ENCODE peak calls at places on chromosomes 6 and 20, in ten cellular contexts. O, I, Z, E, K, W, V, P, A and U are unnamed samples.

GRCh38 chr6:1082040-1082935 is 229.6 kb upstream of the FOXQ1 start:
- DNase-seq in K (no peak), I (no peak), V (no peak), A (no peak), O (no peak), P (no peak), E (no peak), Z (no peak), W (peak), U (no peak)

GRCh38 chr20:32018269-32019155 is 8.3 kb downstream of the CCM2L start:
- DNase-seq in I (peak), E (no peak), O (peak), W (peak), Z (peak), A (no peak), K (peak), V (peak), P (peak), U (peak)

GRCh38 chr20:57414867-57415592 is 23.8 kb downstream of the RBM38 start:
- DNase-seq in A (no peak), E (no peak), W (no peak), K (no peak), V (no peak), Z (peak), O (no peak), P (no peak), I (no peak), U (no peak)

GRCh38 chr6:111565316-111566221 is 40.1 kb downstream of the TRAF3IP2 start:
- DNase-seq in E (no peak), V (no peak), I (no peak), O (no peak), P (peak), A (no peak), W (no peak), K (no peak), Z (no peak), U (peak)

GRCh38 chr6:113813207-113813606 is 43.9 kb upstream of the MARCKS start:
- DNase-seq in K (no peak), O (no peak), V (no peak), E (no peak), A (no peak), Z (no peak), P (no peak), I (no peak), W (no peak), U (no peak)

GRCh38 chr6:97053643-97054411 is 129.3 kb downstream of the KLHL32 start:
- DNase-seq in W (peak), E (no peak), Z (no peak), K (peak), I (no peak), A (no peak), O (no peak), V (no peak), P (no peak), U (peak)

GRCh38 chr20:41394081-41394480 is 27.5 kb upstream of the EMILIN3 start:
- DNase-seq in A (no peak), P (no peak), I (no peak), W (no peak), K (no peak), E (no peak), O (no peak), V (no peak), Z (no peak), U (no peak)

GRCh38 chr20:47043076-47043475 is 148.4 kb downstream of the EYA2 start:
- DNase-seq in O (no peak), V (no peak), E (no peak), K (no peak), I (no peak), A (no peak), W (no peak), Z (no peak), P (no peak), U (no peak)

GRCh38 chr6:7112741-7113313 is 5.1 kb downstream of the RREB1 start:
- DNase-seq in I (no peak), K (no peak), O (peak), A (no peak), W (no peak), Z (peak), E (peak), V (peak), P (peak), U (no peak)

GRCh38 chr6:37495199-37495913 is 4.3 kb downstream of the CCDC167 start:
- DNase-seq in W (no peak), P (no peak), E (no peak), K (no peak), I (no peak), Z (no peak), A (no peak), V (no peak), O (no peak), U (no peak)

GRCh38 chr6:14550817-14551216 is 433.2 kb downstream of the CD83 start:
- DNase-seq in P (no peak), O (no peak), V (peak), K (no peak), A (no peak), E (no peak), W (no peak), Z (no peak), I (no peak), U (no peak)

GRCh38 chr6:68572975-68573374 is 62.1 kb upstream of the ADGRB3 start:
- DNase-seq in O (no peak), Z (no peak), I (no peak), V (no peak), A (no peak), E (no peak), K (no peak), P (no peak), W (no peak), U (no peak)

GRCh38 chr6:114941078-114941477 is 598.3 kb upstream of the HS3ST5 start:
- DNase-seq in V (no peak), P (no peak), W (no peak), O (no peak), E (no peak), I (no peak), K (no peak), A (no peak), Z (no peak), U (no peak)

GRCh38 chr6:24643925-24644324 is 2.1 kb downstream of the KIAA0319 start:
- DNase-seq in E (no peak), P (no peak), O (no peak), I (no peak), Z (no peak), K (no peak), A (no peak), V (no peak), W (no peak), U (no peak)

GRCh38 chr6:118652051-118652699 is 784 bp upstream of the CEP85L start:
- DNase-seq in V (no peak), P (no peak), K (no peak), Z (no peak), O (no peak), W (no peak), E (no peak), A (no peak), I (no peak), U (peak)

GRCh38 chr6:118648866-118649554 is 2.4 kb downstream of the CEP85L start:
- DNase-seq in I (no peak), O (no peak), A (no peak), E (no peak), V (no peak), P (no peak), K (no peak), Z (no peak), W (peak), U (no peak)

GRCh38 chr6:118649918-118650499 is 1.4 kb downstream of the CEP85L start:
- DNase-seq in K (no peak), V (no peak), P (no peak), I (no peak), E (no peak), W (peak), O (no peak), Z (no peak), A (no peak), U (no peak)

GRCh38 chr6:118651282-118652050 is at the start of gene CEP85L:
- DNase-seq in E (peak), Z (peak), W (peak), A (peak), V (peak), P (peak), K (peak), I (peak), O (peak), U (peak)

GRCh38 chr6:118650500-118651281 is 700 bp downstream of the CEP85L start:
- DNase-seq in K (no peak), P (no peak), O (peak), A (peak), V (peak), I (no peak), Z (peak), E (no peak), W (no peak), U (peak)
- TF ChIP-seq POLR2AphosphoS5 in K (no peak), P (no peak), O (no peak), A (peak), V (no peak), I (no peak), Z (peak), E (no peak), W (no peak), U (peak)

GRCh38 chr6:38937839-38938613 is 110.6 kb upstream of the GLP1R start:
- DNase-seq in I (no peak), Z (no peak), P (no peak), A (no peak), W (no peak), E (no peak), V (no peak), O (no peak), K (no peak), U (no peak)

GRCh38 chr6:38938741-38939140 is 109.8 kb upstream of the GLP1R start:
- DNase-seq in O (no peak), W (no peak), E (no peak), K (no peak), A (no peak), V (no peak), P (no peak), I (no peak), Z (no peak), U (no peak)

GRCh38 chr6:38942442-38942841 is 106.1 kb upstream of the GLP1R start:
- DNase-seq in A (no peak), W (no peak), V (no peak), E (no peak), O (no peak), P (no peak), K (no peak), Z (no peak), I (no peak), U (no peak)

GRCh38 chr6:38944655-38945279 is 103.8 kb upstream of the GLP1R start:
- DNase-seq in E (no peak), W (no peak), V (no peak), Z (no peak), A (no peak), O (no peak), I (no peak), K (no peak), P (no peak), U (no peak)

GRCh38 chr6:38943964-38944363 is 104.6 kb upstream of the GLP1R start:
- DNase-seq in Z (no peak), P (no peak), K (no peak), W (no peak), V (no peak), O (no peak), E (no peak), I (no peak), A (no peak), U (peak)
- TF ChIP-seq CTCF in Z (no peak), P (peak), K (peak), W (no peak), V (no peak), O (no peak), E (peak), I (no peak), A (no peak), U (peak)

DNA sequence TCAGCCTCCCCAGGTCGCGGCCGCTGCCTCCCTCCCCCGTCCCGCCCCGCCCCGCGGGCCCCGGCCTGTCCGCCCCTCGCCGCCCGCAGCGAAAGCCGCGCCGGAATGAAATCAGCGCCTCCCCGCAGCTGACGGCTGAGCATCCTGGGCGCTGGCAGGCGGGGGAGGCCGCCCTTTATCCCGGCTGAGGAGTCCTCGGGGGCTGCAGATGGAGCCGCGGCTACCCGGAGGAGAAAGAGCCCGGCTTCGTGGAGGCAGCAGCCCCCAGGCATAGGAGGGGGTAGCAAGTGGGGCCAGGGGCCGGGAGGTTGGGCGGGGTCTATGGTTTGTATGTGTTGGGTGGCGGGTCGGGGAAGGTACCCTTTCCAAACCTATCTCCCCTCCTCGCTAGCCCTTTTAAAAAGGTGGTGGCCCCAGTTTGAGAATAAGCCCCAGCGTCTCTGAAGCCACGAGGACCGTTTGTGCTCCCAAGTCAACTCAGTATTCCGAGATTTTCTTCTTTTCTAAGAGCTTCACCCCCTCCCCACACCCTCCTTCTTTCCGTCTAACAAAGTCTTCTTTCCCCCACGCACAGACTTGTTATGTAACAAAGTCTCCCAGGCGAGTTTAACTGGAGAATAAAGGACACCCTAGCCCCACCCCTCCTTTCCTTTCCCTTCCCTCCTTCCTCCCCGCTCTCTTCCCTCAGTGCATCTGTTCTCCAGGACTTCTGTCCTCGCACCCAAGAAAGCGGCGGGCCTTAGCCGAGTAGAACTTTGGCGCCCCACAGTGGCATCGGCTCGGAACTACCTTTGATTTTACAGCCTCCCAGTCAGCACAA is 11.0 kb downstream of the POU3F2 start:
- DNase-seq in P (peak), Z (peak), V (peak), K (peak), I (peak), E (peak), W (peak), A (peak), O (peak), U (peak)
- TF ChIP-seq POLR2AphosphoS5 in P (no peak), Z (no peak), V (no peak), K (no peak), I (no peak), E (no peak), W (no peak), A (no peak), O (peak), U (no peak)

GRCh38 chr20:63522091-63522868 is 1.7 kb downstream of the PPDPF start:
- DNase-seq in E (no peak), W (no peak), I (no peak), O (no peak), V (no peak), Z (peak), K (no peak), A (no peak), P (no peak), U (no peak)

GRCh38 chr20:63519765-63520593 is 586 bp upstream of the PPDPF start:
- DNase-seq in A (no peak), P (no peak), V (peak), O (peak), E (no peak), Z (peak), I (peak), K (no peak), W (peak), U (peak)

GRCh38 chr20:63521602-63522001 is 1.0 kb downstream of the PPDPF start:
- DNase-seq in K (no peak), A (no peak), E (no peak), Z (peak), I (no peak), O (no peak), W (no peak), P (no peak), V (no peak), U (peak)

GRCh38 chr20:63520594-63520938 is at the start of gene PPDPF:
- DNase-seq in W (peak), O (peak), K (no peak), V (peak), P (no peak), A (peak), E (no peak), Z (peak), I (peak), U (no peak)

DNA sequence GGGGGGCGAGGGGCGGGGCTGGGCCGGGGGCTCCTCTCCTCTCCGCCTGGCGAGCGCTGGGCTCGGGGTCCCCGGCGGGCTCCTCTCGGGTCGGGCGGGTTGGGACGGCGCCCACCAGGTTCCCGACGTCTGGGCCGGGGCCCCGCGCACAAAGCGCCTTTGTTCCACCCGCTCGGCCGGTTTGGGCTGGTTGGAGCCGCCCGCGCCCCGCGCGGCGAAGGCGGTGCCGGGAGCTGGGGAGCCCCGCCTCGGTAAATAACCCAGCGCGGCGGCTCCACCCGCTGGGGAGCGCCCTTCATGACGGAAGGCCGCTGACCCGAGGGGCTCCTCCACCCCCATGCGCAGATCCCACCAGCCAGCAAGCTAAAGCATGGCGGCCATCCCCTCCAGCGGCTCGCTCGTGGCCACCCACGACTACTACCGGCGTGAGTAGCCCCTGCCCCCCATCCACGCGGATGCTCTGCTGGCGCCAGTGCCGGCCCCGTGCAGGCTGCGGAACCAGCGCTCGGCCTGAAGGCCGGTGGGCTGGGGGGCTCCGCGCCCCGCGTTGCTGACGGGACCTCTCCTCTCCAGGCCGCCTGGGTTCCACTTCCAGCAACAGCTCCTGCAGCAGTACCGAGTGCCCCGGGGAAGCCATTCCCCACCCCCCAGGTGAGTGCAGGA is 505 bp downstream of the PPDPF start:
- DNase-seq in P (peak), I (peak), O (peak), Z (peak), V (peak), E (no peak), A (peak), W (peak), K (no peak), U (peak)
- TF ChIP-seq CTCF in P (no peak), I (no peak), O (peak), Z (no peak), V (no peak), E (no peak), A (no peak), W (no peak), K (no peak), U (peak)

DNA sequence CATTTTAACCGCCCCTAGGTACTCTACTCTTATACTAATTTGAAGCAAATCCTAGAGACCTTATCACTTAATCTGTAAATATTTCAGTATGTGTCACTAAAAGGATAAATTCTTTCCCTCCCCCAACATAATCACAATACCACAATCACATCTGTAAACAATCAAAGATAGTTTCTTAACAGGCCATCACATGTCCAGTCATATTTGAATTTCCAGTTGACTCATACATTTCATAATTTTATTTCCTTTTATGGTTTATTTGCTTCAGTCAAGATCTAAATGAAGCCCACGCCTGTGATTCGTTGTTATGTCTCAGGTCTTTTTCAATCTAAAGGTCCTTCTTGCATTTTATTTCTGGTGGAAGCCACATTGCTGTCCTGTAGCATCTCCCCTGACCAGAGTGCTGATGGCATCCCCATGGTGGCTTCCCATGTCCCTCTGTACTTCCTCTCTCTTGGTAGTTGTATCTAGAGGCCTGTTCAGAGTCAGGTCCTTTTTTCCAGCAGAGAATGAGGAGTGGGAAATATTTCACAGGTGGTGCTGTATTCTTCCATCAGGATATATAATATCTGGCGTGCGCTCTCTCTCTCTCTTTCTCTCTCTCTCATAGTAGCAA is 128.6 kb upstream of the SLC22A23 start:
- DNase-seq in Z (no peak), O (no peak), P (no peak), W (peak), V (no peak), K (no peak), E (no peak), I (no peak), A (no peak), U (no peak)
- TF ChIP-seq POLR2AphosphoS5 in Z (no peak), O (peak), P (no peak), W (no peak), V (no peak), K (no peak), E (no peak), I (no peak), A (no peak), U (no peak)

DNA sequence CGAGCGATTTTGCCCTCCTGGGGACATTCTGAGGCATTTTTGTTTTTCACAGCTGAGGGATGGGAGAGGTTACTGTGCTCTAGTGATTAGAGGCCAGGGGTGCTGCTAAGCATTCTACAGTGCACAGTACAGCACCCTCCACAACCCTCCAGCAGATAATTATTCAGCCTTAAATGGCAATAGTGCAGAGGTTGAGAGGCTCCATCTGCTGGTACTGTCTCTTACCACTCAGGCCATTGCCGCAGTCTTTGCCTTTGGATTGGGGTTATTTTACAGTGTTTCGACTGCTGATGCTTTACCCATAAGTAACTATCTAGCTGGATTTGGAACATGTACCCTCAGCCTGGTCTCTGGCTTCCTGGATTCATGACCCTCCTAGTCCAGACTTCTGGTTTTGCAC is 705.3 kb downstream of the KIF16B start:
- DNase-seq in Z (no peak), P (peak), V (no peak), A (no peak), O (no peak), K (no peak), I (no peak), E (no peak), W (no peak), U (peak)
- TF ChIP-seq CTCF in Z (no peak), P (peak), V (no peak), A (no peak), O (no peak), K (no peak), I (no peak), E (no peak), W (no peak), U (peak)

GRCh38 chr6:82143041-82143481 is 104.5 kb downstream of the IBTK start:
- DNase-seq in Z (no peak), O (no peak), A (no peak), E (no peak), W (no peak), K (no peak), V (no peak), P (no peak), I (no peak), U (no peak)

GRCh38 chr6:82142524-82142923 is 105.0 kb downstream of the IBTK start:
- DNase-seq in K (no peak), O (no peak), W (no peak), P (no peak), Z (no peak), I (no peak), E (no peak), V (no peak), A (no peak), U (no peak)

GRCh38 chr6:82144852-82145332 is 102.7 kb downstream of the IBTK start:
- DNase-seq in V (peak), K (peak), W (peak), A (no peak), O (no peak), P (peak), Z (no peak), I (peak), E (no peak), U (peak)

GRCh38 chr6:82145926-82146452 is 101.6 kb downstream of the IBTK start:
- DNase-seq in V (no peak), Z (no peak), O (no peak), P (no peak), K (no peak), E (no peak), I (no peak), W (no peak), A (no peak), U (no peak)

GRCh38 chr6:82144007-82144851 is 103.3 kb downstream of the IBTK start:
- DNase-seq in Z (no peak), I (no peak), O (no peak), V (peak), P (peak), K (peak), E (peak), W (peak), A (no peak), U (no peak)
- TF ChIP-seq POLR2AphosphoS5 in Z (no peak), I (no peak), O (no peak), V (no peak), P (no peak), K (peak), E (no peak), W (peak), A (no peak), U (no peak)